ENCODE peak calls at places on chromosomes 12 and 14, in seven cellular contexts. Y is pulmonary artery endothelial cell; T is right atrium auricular region; F is stimulated activated CD4-positive, alpha-beta T cell treated with anti-CD3 and anti-CD28 coated beads, Interleukin-2, amount 100 ng/mL, for 24 hours; E is thoracic aorta; N is A172; V is Kasumi-1. O is an unnamed sample.
A peak's percentile ranks its signal among the peaks of the same experiment; 100 is the strongest.

GRCh38 chr14:101711041-101711861 is 50.3 kb upstream of the PPP2R5C start:
- DNase-seq in Y (no peak), T (peak; percentile 43), F (no peak), E (no peak), N (no peak), V (no peak), O (no peak)

GRCh38 chr12:66900616-66901015 is 221.7 kb upstream of the GRIP1 start:
- DNase-seq in Y (no peak), T (no peak), F (no peak), E (no peak), N (no peak), V (no peak), O (no peak)

GRCh38 chr14:45150386-45150890 is 14.7 kb downstream of the FANCM start:
- DNase-seq in Y (no peak), T (no peak), F (no peak), E (no peak), N (no peak), V (no peak), O (no peak)

GRCh38 chr14:70257526-70257925 is 68.8 kb upstream of the SLC8A3 start:
- DNase-seq in Y (no peak), T (no peak), F (no peak), E (no peak), N (no peak), V (peak; percentile 72), O (peak; percentile 75)

GRCh38 chr12:15720299-15720698 is 68.9 kb downstream of the EPS8 start:
- DNase-seq in Y (no peak), T (no peak), F (no peak), E (no peak), N (no peak), V (no peak), O (no peak)

GRCh38 chr12:112168561-112168971 is 43.2 kb downstream of the TRAFD1 start:
- DNase-seq in Y (no peak), T (no peak), F (no peak), E (no peak), N (no peak), V (no peak), O (no peak)

GRCh38 chr14:21518725-21519124 is 7.4 kb downstream of the SALL2 start:
- DNase-seq in Y (no peak), T (no peak), F (no peak), E (no peak), N (no peak), V (no peak), O (no peak)

GRCh38 chr12:47219243-47219642 is 139.5 kb upstream of the AMIGO2 start:
- DNase-seq in Y (no peak), T (no peak), F (no peak), E (no peak), N (peak; percentile 43), V (no peak), O (no peak)

GRCh38 chr12:119444462-119445044 is 110.0 kb downstream of the CCDC60 start:
- DNase-seq in Y (peak; percentile 3), T (no peak), F (peak; percentile 28), E (no peak), N (peak; percentile 54), V (peak; percentile 69), O (peak; percentile 79)

GRCh38 chr12:124386661-124387509 is 92.0 kb downstream of the RFLNA start:
- DNase-seq in Y (no peak), T (no peak), F (no peak), E (no peak), N (no peak), V (no peak), O (no peak)